ENCODE peak calls at places on chromosomes 7 and 10, in four cellular contexts. J, K, X and F are unnamed samples.

GRCh38 chr10:94105226-94105625 is 111.5 kb downstream of the PLCE1 start:
- DNase-seq in J (no peak), K (no peak), X (no peak), F (no peak)

GRCh38 chr7:83413831-83414230 is 235.1 kb downstream of the SEMA3E start:
- DNase-seq in J (no peak), K (no peak), X (no peak), F (no peak)

GRCh38 chr7:51356849-51357516 is 40.4 kb upstream of the COBL start:
- DNase-seq in J (no peak), K (no peak), X (no peak), F (no peak)

GRCh38 chr7:104142147-104142546 is 65.7 kb downstream of the ORC5 start:
- DNase-seq in J (no peak), K (no peak), X (no peak), F (no peak)

GRCh38 chr7:115198143-115198542 is 276.2 kb downstream of the MDFIC start:
- DNase-seq in J (no peak), K (no peak), X (no peak), F (no peak)

GRCh38 chr7:73704640-73705550 is 14.6 kb downstream of the STX1A start:
- DNase-seq in J (no peak), K (no peak), X (no peak), F (no peak)

GRCh38 chr7:111240371-111240770 is 149.4 kb downstream of the LRRN3 start:
- DNase-seq in J (no peak), K (no peak), X (no peak), F (no peak)

GRCh38 chr10:47015404-47015803 is 104.2 kb downstream of the PTPN20 start:
- DNase-seq in J (no peak), K (no peak), X (no peak), F (no peak)

GRCh38 chr7:30434140-30434799 is 44.3 kb downstream of the NOD1 start:
- DNase-seq in J (no peak), K (no peak), X (no peak), F (no peak)

GRCh38 chr10:36885746-36886145 is 239.7 kb upstream of the ANKRD30A start:
- DNase-seq in J (no peak), K (no peak), X (no peak), F (no peak)